ENCODE peak calls at places on chromosomes 6 and 20, in four cellular contexts. M is Caki2, U is bronchial epithelial cell, H is COR-L47. X is an unnamed sample.

GRCh38 chr20:926646-927045 is 10.5 kb upstream of the ANGPT4 start:
- DNase-seq in U (no peak), M (no peak), H (no peak), X (no peak)

GRCh38 chr20:1805816-1806215 is 89.4 kb upstream of the SIRPA start:
- DNase-seq in M (no peak), U (peak; percentile 88), H (no peak), X (no peak)

GRCh38 chr6:152160346-152160745 is 352.9 kb downstream of the ESR1 start:
- DNase-seq in M (no peak), H (no peak), U (peak; percentile 30), X (no peak)

GRCh38 chr6:148251891-148252290 is 90.7 kb upstream of the SASH1 start:
- DNase-seq in U (no peak), H (no peak), M (no peak), X (no peak)

GRCh38 chr20:44625361-44625760 is 26.1 kb downstream of the ADA start:
- DNase-seq in H (no peak), M (no peak), U (no peak), X (no peak)

GRCh38 chr6:72522735-72523141 is 99.1 kb upstream of the KCNQ5 start:
- DNase-seq in M (no peak), U (peak; percentile 21), H (peak; percentile 69), X (no peak)

GRCh38 chr6:140208286-140208685 is 833.8 kb upstream of the CITED2 start:
- DNase-seq in M (no peak), U (no peak), H (no peak), X (no peak)

GRCh38 chr6:71238351-71238750 is 50.3 kb upstream of the OGFRL1 start:
- DNase-seq in H (no peak), U (peak; percentile 50), M (peak; percentile 30), X (no peak)

GRCh38 chr6:131831392-131831791 is 23.6 kb downstream of the ENPP1 start:
- DNase-seq in U (no peak), H (no peak), M (no peak), X (no peak)

GRCh38 chr20:32052090-32052791 is at the start of gene HCK:
- DNase-seq in H (no peak), M (no peak), U (no peak), X (no peak)

GRCh38 chr20:51884561-51884960 is 82.2 kb upstream of the SALL4 start:
- DNase-seq in H (no peak), U (no peak), M (no peak), X (no peak)

GRCh38 chr20:40883097-40883496 is 145.5 kb upstream of the TOP1 start:
- DNase-seq in H (no peak), U (no peak), M (peak; percentile 14), X (peak; percentile 27)

GRCh38 chr20:63847374-63848002 is 13.8 kb upstream of the ABHD16B start:
- DNase-seq in M (no peak), H (no peak), U (no peak), X (peak; percentile 71)

GRCh38 chr6:144896876-144897275 is 611.7 kb downstream of the UTRN start:
- DNase-seq in M (no peak), U (no peak), H (no peak), X (no peak)

GRCh38 chr6:156175971-156176421 is 601.2 kb upstream of the ARID1B start:
- DNase-seq in H (peak; percentile 86), U (no peak), M (peak; percentile 1), X (peak; percentile 67)

GRCh38 chr20:4282550-4282949 is 267.2 kb upstream of the RNF24 start:
- DNase-seq in H (no peak), M (no peak), U (no peak), X (no peak)

GRCh38 chr6:158410784-158411183 is 98.5 kb downstream of the TULP4 start:
- DNase-seq in H (no peak), M (no peak), U (no peak), X (no peak)

GRCh38 chr6:659716-660581 is 3.0 kb upstream of the HUS1B start:
- DNase-seq in M (peak; percentile 30), U (no peak), H (no peak), X (no peak)

GRCh38 chr20:63054103-63054474 is 47.3 kb upstream of the BHLHE23 start:
- DNase-seq in M (no peak), H (no peak), U (no peak), X (no peak)

GRCh38 chr6:28914941-28915340 is 8.8 kb downstream of the TRIM27 start:
- DNase-seq in M (peak; percentile 52), H (no peak), U (no peak), X (no peak)

X was measured in SW480.